ENCODE peak calls at places on chromosomes 4 and X, in eight cellular contexts. U, L, Y, I, Q, J, Z and H are unnamed samples.

GRCh38 chr4:147361726-147362125 is 119.2 kb upstream of the EDNRA start:
- DNase-seq in U (peak; percentile 92), I (peak; percentile 45), Z (no peak), Q (peak; percentile 63), L (no peak), J (no peak), Y (no peak), H (no peak)

GRCh38 chr4:139795915-139796314 is 130.3 kb downstream of the MGST2 start:
- DNase-seq in Z (no peak), J (no peak), Q (no peak), U (peak; percentile 48), Y (no peak), L (no peak), I (no peak), H (no peak)

GRCh38 chr4:124111922-124112321 is 600.6 kb downstream of the ANKRD50 start:
- DNase-seq in I (peak; percentile 53), U (peak; percentile 87), Y (no peak), Q (no peak), Z (no peak), J (no peak), L (peak; percentile 16), H (no peak)

GRCh38 chr4:139635966-139636365 is 29.7 kb upstream of the MGST2 start:
- DNase-seq in Z (no peak), Y (no peak), U (no peak), I (no peak), Q (no peak), J (no peak), L (no peak), H (no peak)

GRCh38 chr4:140756292-140757219 is at the start of gene TBC1D9:
- DNase-seq in Y (peak; percentile 86), J (peak; percentile 90), Z (peak; percentile 84), Q (peak; percentile 84), U (peak; percentile 55), L (peak; percentile 49), I (peak; percentile 77), H (peak; percentile 95)

GRCh38 chr4:40507977-40508376 is 121.7 kb downstream of the RBM47 start:
- DNase-seq in Q (peak; percentile 71), U (no peak), Y (no peak), I (peak; percentile 18), J (peak; percentile 61), L (no peak), Z (no peak), H (no peak)

GRCh38 chr4:153142700-153143438 is 61.4 kb upstream of the TRIM2 start:
- DNase-seq in L (peak; percentile 35), Q (peak; percentile 85), J (peak; percentile 91), Y (peak; percentile 82), U (peak; percentile 73), Z (peak; percentile 74), I (peak; percentile 62), H (peak; percentile 91)

GRCh38 chr4:130422255-130422654 is 1326.3 kb downstream of the C4orf33 start:
- DNase-seq in U (no peak), J (no peak), Y (no peak), I (no peak), L (no peak), Z (no peak), Q (no peak), H (no peak)

GRCh38 chrX:44343412-44343942 is at the start of gene EFHC2:
- DNase-seq in Q (peak; percentile 28), J (peak; percentile 44), U (no peak), I (peak; percentile 6), Y (peak; percentile 63), L (no peak), Z (peak; percentile 75), H (no peak)

GRCh38 chr4:153036931-153037330 is 100.8 kb downstream of the FHDC1 start:
- DNase-seq in L (no peak), Y (no peak), U (no peak), Z (no peak), I (no peak), Q (no peak), J (no peak), H (no peak)

GRCh38 chr4:79163981-79164490 is 161.8 kb downstream of the NAA11 start:
- DNase-seq in Y (no peak), U (no peak), I (no peak), Q (no peak), Z (no peak), L (no peak), J (no peak), H (no peak)

GRCh38 chr4:100982345-100982744 is 365.0 kb downstream of the PPP3CA start:
- DNase-seq in Z (no peak), J (no peak), Q (no peak), Y (no peak), I (no peak), L (no peak), U (no peak), H (no peak)

GRCh38 chrX:72258174-72258573 is 18.9 kb downstream of the RPS4X start:
- DNase-seq in Q (no peak), U (peak; percentile 84), Y (no peak), J (no peak), Z (no peak), I (peak; percentile 66), L (no peak), H (no peak)

GRCh38 chrX:3690140-3690539 is 23.3 kb downstream of the PRKX start:
- DNase-seq in Y (no peak), I (no peak), L (no peak), Z (no peak), U (peak; percentile 15), J (no peak), Q (no peak), H (no peak)
- TF ChIP-seq POLR2A in Y (no peak), I (no peak), L (no peak), Z (no peak), U (no peak), J (no peak), Q (no peak), H (no peak)

GRCh38 chrX:108221481-108221880 is 129.9 kb downstream of the ATG4A start:
- DNase-seq in Q (no peak), Z (no peak), Y (no peak), I (no peak), U (no peak), L (no peak), J (no peak), H (no peak)

GRCh38 chrX:108216405-108216804 is 124.8 kb downstream of the ATG4A start:
- DNase-seq in J (no peak), Y (no peak), U (no peak), I (no peak), L (no peak), Q (no peak), Z (no peak), H (no peak)

GRCh38 chrX:108216862-108217571 is 125.4 kb downstream of the ATG4A start:
- DNase-seq in J (no peak), U (no peak), Y (no peak), Q (no peak), L (no peak), I (no peak), Z (no peak), H (no peak)

GRCh38 chrX:108219949-108220601 is 128.5 kb downstream of the ATG4A start:
- DNase-seq in Z (no peak), J (no peak), I (no peak), L (no peak), Q (no peak), U (no peak), Y (no peak), H (no peak)

GRCh38 chrX:108217877-108218276 is 126.3 kb downstream of the ATG4A start:
- DNase-seq in U (no peak), J (no peak), Y (no peak), I (no peak), Z (peak; percentile 54), Q (no peak), L (no peak), H (no peak)
- H3K4me3 ChIP-seq in U (no peak overlapping the region), J (no peak overlapping the region), Y (no peak overlapping the region), I (no peak overlapping the region), Z (no peak overlapping the region), Q (no peak overlapping the region), L (no peak overlapping the region), H (no peak overlapping the region)

DNA sequence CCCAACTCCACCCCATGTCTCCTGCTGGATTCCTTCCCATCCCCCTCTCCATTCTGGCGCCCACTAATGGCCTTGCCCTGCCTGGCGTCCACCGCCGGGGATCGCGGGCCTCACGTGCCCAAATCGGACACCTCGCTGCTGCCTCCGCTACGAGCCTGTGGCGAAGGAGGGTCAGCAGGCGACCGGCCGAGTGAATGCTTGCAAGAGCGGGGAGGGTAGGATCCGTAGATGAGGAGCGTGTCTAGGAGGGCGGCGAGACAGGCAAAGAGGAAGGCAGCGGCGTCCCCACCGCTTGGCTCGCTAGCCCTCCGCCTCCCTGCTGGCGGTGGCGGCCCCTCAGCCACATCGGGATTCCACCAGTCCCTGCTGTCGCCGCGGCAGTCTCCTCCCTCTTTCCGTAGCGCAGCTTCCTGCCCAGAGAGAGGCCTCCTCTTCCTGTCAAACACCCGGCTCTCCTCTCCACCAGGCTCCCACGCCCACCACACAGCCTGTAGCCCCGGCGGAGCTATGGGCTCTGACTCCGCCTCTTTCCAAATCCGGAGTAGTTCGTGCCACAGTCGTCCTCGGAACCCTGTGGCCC is at the start of gene SPIN2B:
- DNase-seq in Q (peak; percentile 83), Z (peak; percentile 63), J (peak; percentile 79), I (peak; percentile 84), U (peak; percentile 70), Y (peak; percentile 90), L (peak; percentile 68), H (peak; percentile 59)
- TF ChIP-seq POLR2A in Q (peak; percentile 79), Z (no peak), J (peak; percentile 78), I (peak; percentile 95), U (no peak), Y (peak; percentile 38), L (peak; percentile 41), H (no peak)

DNA sequence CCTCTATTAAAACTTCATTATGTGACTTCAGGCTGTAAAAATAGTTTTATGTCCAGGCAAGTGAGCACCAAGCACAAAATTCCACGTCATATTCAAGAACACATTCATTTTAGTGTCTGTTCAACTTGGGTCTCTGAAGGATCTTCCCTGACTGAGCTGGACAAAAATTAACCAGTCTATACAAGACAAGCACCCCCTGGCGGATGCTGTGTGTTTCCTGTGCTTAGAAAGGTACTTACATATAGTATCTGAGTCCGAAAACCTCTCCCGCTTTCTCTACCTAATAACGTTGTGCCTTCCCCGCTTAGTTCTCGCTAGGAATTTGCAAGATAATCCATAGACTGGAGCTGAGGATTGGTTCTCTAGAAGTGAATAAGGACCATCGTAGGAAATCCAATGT is 2214.5 kb upstream of the TENM3 start:
- DNase-seq in L (no peak), Q (peak; percentile 23), Y (no peak), I (peak; percentile 53), J (peak; percentile 70), U (peak; percentile 55), Z (no peak), H (no peak)
- H3K4me3 ChIP-seq in L (no peak overlapping the region), Q (no peak overlapping the region), Y (no peak overlapping the region), I (no peak overlapping the region), J (no peak overlapping the region), U (no peak overlapping the region), Z (no peak overlapping the region), H (no peak overlapping the region)